ENCODE peak calls at places on chromosomes 13 and 19, in four cellular contexts. W is heart left ventricle, T is stomach, B is testis. J is an unnamed sample.
A peak's percentile ranks its signal among the peaks of the same experiment; 100 is the strongest.

GRCh38 chr19:22472180-22472637 is 50.1 kb upstream of the ZNF98 start:
- DNase-seq in W (no peak), T (no peak), B (no peak), J (no peak)

GRCh38 chr19:29626386-29626785 is 20.3 kb downstream of the POP4 start:
- DNase-seq in W (no peak), T (no peak), B (no peak), J (no peak)

GRCh38 chr13:76014618-76015315 is 378.6 kb downstream of the LMO7 start:
- DNase-seq in W (peak; percentile 21), T (no peak), B (peak; percentile 82), J (no peak)

GRCh38 chr13:57925250-57925649 is 293.7 kb downstream of the PCDH17 start:
- DNase-seq in W (no peak), T (no peak), B (no peak), J (no peak)

GRCh38 chr19:35222373-35223005 is 6.0 kb downstream of the FAM187B start:
- DNase-seq in W (no peak), T (no peak), B (no peak), J (no peak)

GRCh38 chr19:42274065-42274682 is 5.1 kb downstream of the CIC start:
- DNase-seq in W (no peak), T (no peak), B (no peak), J (no peak)

GRCh38 chr13:111912453-111912866 is 154.5 kb upstream of the SOX1 start:
- DNase-seq in W (no peak), T (no peak), B (no peak), J (no peak)

GRCh38 chr19:56476671-56477428 is at the start of gene ZNF667:
- DNase-seq in W (no peak), T (no peak), B (peak; percentile 34), J (peak; percentile 55)

GRCh38 chr13:111948811-111949210 is 118.1 kb upstream of the SOX1 start:
- DNase-seq in W (no peak), T (peak; percentile 11), B (no peak), J (no peak)

GRCh38 chr19:30676990-30677679 is 305.0 kb downstream of the ZNF536 start:
- DNase-seq in W (no peak), T (no peak), B (no peak), J (no peak)

GRCh38 chr13:36530861-36531590 is 98.7 kb downstream of the CCNA1 start:
- DNase-seq in W (no peak), T (no peak), B (no peak), J (no peak)

GRCh38 chr19:7970716-7971448 is 27.4 kb upstream of the TIMM44 start:
- DNase-seq in W (no peak), T (peak; percentile 30), B (peak; percentile 46), J (peak; percentile 51)

GRCh38 chr13:99960663-99961440 is 10.7 kb downstream of the ZIC5 start:
- DNase-seq in W (no peak), T (peak; percentile 11), B (no peak), J (no peak)

GRCh38 chr13:87089391-87089790 is 581.8 kb upstream of the SLITRK5 start:
- DNase-seq in W (no peak), T (no peak), B (no peak), J (peak; percentile 30)

GRCh38 chr19:10968527-10969081 is 7.8 kb downstream of the SMARCA4 start:
- DNase-seq in W (no peak), T (no peak), B (no peak), J (no peak)

GRCh38 chr13:111483621-111483987 is 163.2 kb downstream of the TEX29 start:
- DNase-seq in W (no peak), T (peak; percentile 13), B (peak; percentile 6), J (no peak)

GRCh38 chr19:17415107-17415506 is 4.7 kb upstream of the MVB12A start:
- DNase-seq in W (no peak), T (no peak), B (no peak), J (no peak)

GRCh38 chr13:29887030-29887557 is 36.7 kb upstream of the UBL3 start:
- DNase-seq in W (no peak), T (no peak), B (no peak), J (no peak)

GRCh38 chr13:64928704-64929499 is 2301.2 kb downstream of the PCDH9 start:
- DNase-seq in W (no peak), T (no peak), B (no peak), J (peak; percentile 2)

GRCh38 chr13:45744979-45745378 is 42.9 kb downstream of the CBY2 start:
- DNase-seq in W (no peak), T (no peak), B (no peak), J (no peak)

GRCh38 chr19:20661150-20661819 is at the start of gene ZNF626:
- DNase-seq in W (peak; percentile 98), T (peak; percentile 98), B (peak; percentile 99), J (peak; percentile 16)

GRCh38 chr13:51729853-51730553 is 74.0 kb downstream of the DHRS12 start:
- DNase-seq in W (no peak), T (no peak), B (no peak), J (peak; percentile 23)

GRCh38 chr13:76799696-76800095 is 86.5 kb downstream of the KCTD12 start:
- DNase-seq in W (no peak), T (no peak), B (no peak), J (no peak)

GRCh38 chr13:67117010-67117550 is 113.1 kb downstream of the PCDH9 start:
- DNase-seq in W (no peak), T (no peak), B (no peak), J (no peak)

GRCh38 chr13:112057736-112058518 is 9.0 kb upstream of the SOX1 start:
- DNase-seq in W (no peak), T (no peak), B (no peak), J (no peak)

GRCh38 chr13:27349458-27349857 is 75.0 kb upstream of the GTF3A start:
- DNase-seq in W (no peak), T (no peak), B (no peak), J (no peak)

GRCh38 chr19:46195104-46195503 is 34.4 kb upstream of the IGFL1 start:
- DNase-seq in W (no peak), T (no peak), B (no peak), J (no peak)

GRCh38 chr19:28966737-28967401 is 246.1 kb downstream of the UQCRFS1 start:
- DNase-seq in W (no peak), T (no peak), B (no peak), J (no peak)

GRCh38 chr19:42066075-42066754 is 3.8 kb downstream of the GRIK5 start:
- DNase-seq in W (no peak), T (no peak), B (peak; percentile 37), J (peak; percentile 66)

GRCh38 chr13:20608438-20609020 is 41.6 kb downstream of the IFT88 start:
- DNase-seq in W (no peak), T (no peak), B (no peak), J (no peak)

GRCh38 chr19:52270266-52270885 is 989 bp downstream of the ZNF766 start:
- DNase-seq in W (no peak), T (no peak), B (no peak), J (peak; percentile 18)

GRCh38 chr13:47036291-47037008 is 139.6 kb upstream of the HTR2A start:
- DNase-seq in W (no peak), T (no peak), B (no peak), J (no peak)

GRCh38 chr19:30358821-30359580 is 13.2 kb upstream of the ZNF536 start:
- DNase-seq in W (no peak), T (peak; percentile 18), B (no peak), J (no peak)

GRCh38 chr19:17553256-17553655 is 2.2 kb upstream of the COLGALT1 start:
- DNase-seq in W (peak; percentile 91), T (no peak), B (peak; percentile 79), J (no peak)

GRCh38 chr19:38715540-38715939 is 28.7 kb downstream of the CAPN12 start:
- DNase-seq in W (no peak), T (peak; percentile 86), B (peak; percentile 69), J (no peak)

GRCh38 chr19:38713227-38713649 is 31.0 kb downstream of the CAPN12 start:
- DNase-seq in W (peak; percentile 63), T (peak; percentile 87), B (peak; percentile 84), J (no peak)

GRCh38 chr19:38714354-38714778 is 29.9 kb downstream of the CAPN12 start:
- DNase-seq in W (peak; percentile 65), T (peak; percentile 83), B (no peak), J (no peak)

GRCh38 chr19:38712161-38712748 is 32.0 kb downstream of the CAPN12 start:
- DNase-seq in W (no peak), T (no peak), B (no peak), J (no peak)

GRCh38 chr19:38713865-38714264 is 30.4 kb downstream of the CAPN12 start:
- DNase-seq in W (no peak), T (no peak), B (no peak), J (no peak)
- TF ChIP-seq POLR2A in W (no peak), T (no peak), B (no peak), J (no peak)

GRCh38 chr19:5988520-5989387 is 10.8 kb upstream of the RANBP3 start:
- DNase-seq in W (no peak), T (no peak), B (no peak), J (no peak)

GRCh38 chr19:5991244-5991838 is 13.4 kb upstream of the RANBP3 start:
- DNase-seq in W (no peak), T (no peak), B (no peak), J (no peak)

GRCh38 chr19:5989388-5990074 is 11.6 kb upstream of the RANBP3 start:
- DNase-seq in W (no peak), T (no peak), B (no peak), J (no peak)

GRCh38 chr19:5992756-5993155 is 14.8 kb upstream of the RANBP3 start:
- DNase-seq in W (no peak), T (no peak), B (no peak), J (no peak)

GRCh38 chr19:5990289-5990797 is 12.4 kb upstream of the RANBP3 start:
- DNase-seq in W (no peak), T (no peak), B (peak; percentile 49), J (peak; percentile 41)
- TF ChIP-seq POLR2A in W (no peak), T (no peak), B (no peak), J (no peak)

GRCh38 chr19:48989701-48990291 is 3.3 kb downstream of the GYS1 start:
- DNase-seq in W (peak; percentile 68), T (no peak), B (no peak), J (no peak)
- TF ChIP-seq POLR2A in W (no peak), T (no peak), B (no peak), J (no peak)

DNA sequence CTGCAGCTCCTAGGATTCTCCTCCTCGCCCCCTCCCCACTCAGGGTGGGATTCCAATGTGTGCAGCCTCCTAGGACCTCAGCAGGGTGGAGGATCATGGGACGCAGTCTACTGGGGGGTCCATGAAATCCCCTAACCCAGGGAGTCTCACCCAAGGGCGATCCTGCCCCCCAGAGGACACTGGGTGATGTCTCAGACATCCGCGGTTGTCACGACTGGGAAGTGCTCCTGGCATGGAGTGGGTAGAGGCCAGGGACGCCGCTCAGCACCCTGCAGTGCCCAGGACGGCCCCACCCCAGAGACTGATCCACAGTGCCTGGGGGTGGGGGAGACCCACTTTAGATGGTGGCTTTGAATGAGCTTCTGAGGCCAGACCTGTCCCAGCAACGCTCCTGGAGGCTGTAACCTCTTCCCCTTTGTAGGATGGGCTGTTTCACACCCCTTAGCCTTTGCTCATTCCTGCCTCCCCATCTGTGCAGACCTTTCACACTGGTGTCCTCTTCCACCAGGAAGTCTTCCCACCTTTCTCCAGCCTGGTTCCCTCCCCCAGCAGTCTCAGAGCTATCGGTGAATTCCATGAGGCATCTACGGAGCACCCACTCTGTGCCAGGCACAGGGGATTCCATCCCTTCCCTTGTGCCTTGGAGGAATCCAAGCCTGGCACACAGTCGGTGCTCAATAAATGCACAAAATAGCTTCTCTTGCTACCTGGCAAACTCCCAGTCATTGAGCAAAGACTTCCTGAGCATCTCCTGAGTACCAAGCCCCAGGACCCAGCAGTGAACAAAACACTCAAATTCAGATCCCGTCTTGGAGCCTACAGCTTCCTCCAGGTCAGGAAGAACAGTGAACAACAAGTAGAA is 10.5 kb downstream of the SMIM24 start:
- DNase-seq in W (no peak), T (no peak), B (no peak), J (no peak)
- TF ChIP-seq POLR2A in W (no peak), T (no peak), B (no peak), J (no peak)

GRCh38 chr19:749811-750210 is 1.1 kb upstream of the MISP start:
- DNase-seq in W (no peak), T (no peak), B (no peak), J (no peak)
- TF ChIP-seq POLR2A in W (no peak), T (no peak), B (no peak), J (no peak)